ENCODE peak calls at places on chromosomes 12 and 14, in eight cellular contexts. T is fibroblast of lung; C is effector CD8-positive, alpha-beta T cell; S is DMS 273 treated with DMSO at 0.1 percent for 48 hours; Z is brain microvascular endothelial cell; I is endothelial cell; O is GM04503; Q is esophagus squamous epithelium. M is an unnamed sample.
A peak's percentile ranks its signal among the peaks of the same experiment; 100 is the strongest.

GRCh38 chr14:88185843-88186242 is 137.2 kb downstream of the KCNK10 start:
- DNase-seq in I (no peak), Q (no peak), Z (no peak), T (no peak), O (no peak), S (no peak), C (no peak), M (no peak)

GRCh38 chr14:76887196-76887595 is 61.0 kb downstream of the LRRC74A start:
- DNase-seq in I (no peak), S (no peak), C (no peak), T (peak; percentile 22), Q (no peak), Z (no peak), O (no peak), M (no peak)

GRCh38 chr14:96261053-96261452 is 5.0 kb downstream of the BDKRB1 start:
- DNase-seq in C (no peak), O (no peak), Q (no peak), T (no peak), I (no peak), S (no peak), Z (no peak), M (no peak)

GRCh38 chr12:47419500-47419899 is 286.3 kb downstream of the RPAP3 start:
- DNase-seq in C (no peak), S (no peak), Z (no peak), Q (no peak), O (no peak), T (no peak), I (no peak), M (no peak)

GRCh38 chr12:110966081-110966760 is 45.8 kb upstream of the MYL2 start:
- DNase-seq in S (peak; percentile 59), Q (no peak), O (no peak), I (no peak), Z (no peak), T (peak; percentile 4), C (no peak), M (no peak)

GRCh38 chr12:123096159-123096558 is 54.7 kb downstream of the PITPNM2 start:
- DNase-seq in Z (no peak), S (no peak), Q (no peak), C (no peak), O (no peak), I (no peak), T (no peak), M (no peak)

GRCh38 chr12:62767946-62768345 is 167.0 kb downstream of the PPM1H start:
- DNase-seq in T (no peak), Q (no peak), O (no peak), I (no peak), S (no peak), C (no peak), Z (no peak), M (no peak)

GRCh38 chr12:6540181-6540877 is 6.0 kb downstream of the GAPDH start:
- DNase-seq in C (peak; percentile 33), O (peak; percentile 91), Q (peak; percentile 41), S (no peak), T (peak; percentile 95), Z (peak; percentile 82), I (peak; percentile 53), M (peak; percentile 78)

GRCh38 chr14:34754687-34755086 is 40.3 kb upstream of the CFL2 start:
- DNase-seq in Z (no peak), Q (no peak), I (no peak), O (no peak), T (no peak), C (no peak), S (no peak), M (no peak)

GRCh38 chr14:44961730-44962572 is at the start of the genes KLHL28 and TOGARAM1:
- DNase-seq in S (peak; percentile 99), I (peak; percentile 90), T (peak; percentile 100), Z (peak; percentile 100), C (peak; percentile 93), O (peak; percentile 100), Q (peak; percentile 95), M (peak; percentile 98)

GRCh38 chr12:88247241-88247643 is 105.1 kb downstream of the TMTC3 start:
- DNase-seq in Z (peak; percentile 65), T (peak; percentile 88), I (no peak), O (peak; percentile 85), S (no peak), C (no peak), Q (no peak), M (no peak)

GRCh38 chr12:76790564-76791552 is 26.9 kb downstream of the ZDHHC17 start:
- DNase-seq in T (peak; percentile 52), Z (no peak), O (no peak), S (no peak), I (no peak), Q (no peak), C (no peak), M (no peak)

GRCh38 chr14:52551696-52552062 is 626 bp downstream of the TXNDC16 start:
- DNase-seq in Q (peak; percentile 1), Z (peak; percentile 25), I (no peak), O (no peak), C (no peak), T (peak; percentile 52), S (peak; percentile 32), M (no peak)

GRCh38 chr14:75418779-75419768 is 8.7 kb upstream of the JDP2 start:
- DNase-seq in I (peak; percentile 37), T (no peak), S (no peak), C (no peak), O (no peak), Q (no peak), Z (no peak), M (peak; percentile 63)

GRCh38 chr12:111581434-111582132 is 17.5 kb downstream of the ATXN2 start:
- DNase-seq in Q (no peak), S (no peak), T (no peak), I (no peak), C (no peak), O (no peak), Z (no peak), M (no peak)

GRCh38 chr12:113299619-113300237 is 35.2 kb downstream of the SLC8B1 start:
- DNase-seq in Z (peak; percentile 81), Q (no peak), I (no peak), O (peak; percentile 46), C (no peak), T (peak; percentile 81), S (no peak), M (peak; percentile 32)

GRCh38 chr14:103966631-103967030 is 24.3 kb upstream of the RD3L start:
- DNase-seq in O (no peak), S (no peak), C (no peak), Z (no peak), I (no peak), Q (no peak), T (no peak), M (no peak)

GRCh38 chr14:34103176-34103575 is 152.3 kb upstream of the EGLN3 start:
- DNase-seq in O (no peak), I (no peak), S (no peak), C (no peak), Z (no peak), Q (no peak), T (no peak), M (no peak)

GRCh38 chr12:50078281-50078680 is 6.9 kb upstream of the SMARCD1 start:
- DNase-seq in C (no peak), Z (no peak), Q (no peak), I (no peak), O (no peak), T (no peak), S (no peak), M (no peak)

GRCh38 chr12:88658009-88658408 is 77.7 kb upstream of the KITLG start:
- DNase-seq in I (no peak), Q (no peak), O (no peak), T (peak; percentile 58), C (no peak), S (no peak), Z (no peak), M (no peak)

GRCh38 chr14:104563742-104564615 is 15.6 kb upstream of the C14orf180 start:
- DNase-seq in Z (peak; percentile 37), S (peak; percentile 59), C (peak; percentile 60), T (peak; percentile 39), Q (no peak), O (no peak), I (peak; percentile 87), M (peak; percentile 75)

GRCh38 chr12:76255281-76255680 is 92.9 kb downstream of the BBS10 start:
- DNase-seq in Q (no peak), I (no peak), S (no peak), Z (no peak), C (no peak), O (no peak), T (no peak), M (no peak)

GRCh38 chr14:24838945-24839616 is 205.1 kb upstream of the GZMB start:
- DNase-seq in O (no peak), Z (no peak), Q (no peak), S (peak; percentile 1), C (no peak), I (no peak), T (no peak), M (no peak)

GRCh38 chr14:75578099-75578785 is at the start of gene FLVCR2:
- DNase-seq in Q (no peak), T (peak; percentile 84), I (peak; percentile 57), C (peak; percentile 13), O (peak; percentile 4), S (peak; percentile 65), Z (peak; percentile 40), M (peak; percentile 74)

GRCh38 chr12:121300083-121300819 is 3.7 kb upstream of the CAMKK2 start:
- DNase-seq in O (no peak), Q (no peak), C (no peak), I (no peak), T (no peak), S (no peak), Z (no peak), M (no peak)

GRCh38 chr12:52896190-52897100 is 8.4 kb downstream of the KRT8 start:
- DNase-seq in Q (no peak), O (no peak), S (no peak), I (no peak), C (no peak), T (no peak), Z (no peak), M (no peak)

GRCh38 chr12:55829967-55830600 is 697 bp upstream of the DNAJC14 start:
- DNase-seq in Q (no peak), T (no peak), I (peak; percentile 26), O (no peak), Z (no peak), C (peak; percentile 20), S (no peak), M (peak; percentile 58)

GRCh38 chr14:30580616-30581282 is 21.8 kb downstream of the G2E3 start:
- DNase-seq in S (no peak), T (no peak), Z (no peak), C (no peak), O (no peak), Q (no peak), I (no peak), M (no peak)

GRCh38 chr12:42704810-42705401 is 115.4 kb upstream of the PRICKLE1 start:
- DNase-seq in I (no peak), S (no peak), T (no peak), O (no peak), C (no peak), Q (no peak), Z (no peak), M (no peak)

GRCh38 chr14:104981699-104982541 is 3.7 kb upstream of the CLBA1 start:
- DNase-seq in I (no peak), Q (no peak), Z (no peak), S (no peak), T (no peak), C (no peak), O (no peak), M (no peak)

GRCh38 chr12:96208801-96209534 is 14.8 kb downstream of the ELK3 start:
- DNase-seq in C (no peak), S (no peak), Q (no peak), T (no peak), I (no peak), Z (no peak), O (no peak), M (no peak)

GRCh38 chr12:6273931-6274687 is 36.4 kb upstream of the PLEKHG6 start:
- DNase-seq in Z (no peak), I (peak; percentile 57), S (no peak), T (no peak), C (no peak), O (no peak), Q (no peak), M (no peak)

GRCh38 chr12:21839776-21840175 is 65.3 kb upstream of the KCNJ8 start:
- DNase-seq in I (no peak), Q (no peak), Z (no peak), S (no peak), C (no peak), O (no peak), T (no peak), M (no peak)

M was measured in stomach.